ENCODE peak calls at places on chromosome 18, in five cellular contexts. Q is HepG2, L is tibial nerve, R is upper lobe of left lung, H is transverse colon. T is an unnamed sample.

GRCh38 chr18:63544017-63544416 is 1.8 kb downstream of the SERPINB12 start:
- DNase-seq in Q (no peak), L (no peak), R (no peak), H (no peak), T (no peak)

GRCh38 chr18:61413388-61413787 is 80.2 kb downstream of the CDH20 start:
- DNase-seq in Q (no peak), L (no peak), R (no peak), H (no peak), T (no peak)

GRCh38 chr18:48707636-48708296 is 168.9 kb downstream of the CTIF start:
- DNase-seq in Q (no peak), L (no peak), R (no peak), H (no peak), T (no peak)

GRCh38 chr18:55337908-55338521 is 250.0 kb downstream of the TCF4 start:
- DNase-seq in Q (no peak), L (no peak), R (no peak), H (no peak), T (no peak)

GRCh38 chr18:74454279-74454741 is 2.8 kb downstream of the DIPK1C start:
- DNase-seq in Q (no peak), L (no peak), R (no peak), H (no peak), T (no peak)

GRCh38 chr18:79361766-79362522 is 33.8 kb upstream of the NFATC1 start:
- DNase-seq in Q (no peak), L (no peak), R (no peak), H (no peak), T (no peak)

GRCh38 chr18:24475926-24476589 is 15.6 kb downstream of the HRH4 start:
- DNase-seq in Q (no peak), L (no peak), R (no peak), H (no peak), T (no peak)

GRCh38 chr18:9209230-9209629 is 72.6 kb downstream of the ANKRD12 start:
- DNase-seq in Q (no peak), L (no peak), R (no peak), H (no peak), T (no peak)

GRCh38 chr18:292271-292670 is 24.4 kb upstream of the THOC1 start:
- DNase-seq in Q (no peak), L (no peak), R (no peak), H (no peak), T (no peak)

GRCh38 chr18:31565782-31566512 is 25.7 kb upstream of the TTR start:
- DNase-seq in Q (no peak), L (no peak), R (no peak), H (no peak), T (no peak)

GRCh38 chr18:62682396-62682795 is 32.9 kb upstream of the PHLPP1 start:
- DNase-seq in Q (no peak), L (no peak), R (no peak), H (no peak), T (no peak)

GRCh38 chr18:58195278-58195721 is 151.3 kb downstream of the NEDD4L start:
- DNase-seq in Q (no peak), L (no peak), R (peak; percentile 53), H (peak; percentile 64), T (no peak)

GRCh38 chr18:23716516-23716915 is 27.3 kb downstream of the LAMA3 start:
- DNase-seq in Q (no peak), L (no peak), R (no peak), H (no peak), T (no peak)

GRCh38 chr18:22336406-22336805 is 81.3 kb downstream of the CTAGE1 start:
- DNase-seq in Q (no peak), L (no peak), R (no peak), H (no peak), T (no peak)
- H3K27me3 ChIP-seq in Q (peaks cover 1% of the 10 kb centered on the region), L (no peaks in the 10 kb centered on the region), R (no peaks in the 10 kb centered on the region), H (no peaks in the 10 kb centered on the region), T (no peaks in the 10 kb centered on the region)

DNA sequence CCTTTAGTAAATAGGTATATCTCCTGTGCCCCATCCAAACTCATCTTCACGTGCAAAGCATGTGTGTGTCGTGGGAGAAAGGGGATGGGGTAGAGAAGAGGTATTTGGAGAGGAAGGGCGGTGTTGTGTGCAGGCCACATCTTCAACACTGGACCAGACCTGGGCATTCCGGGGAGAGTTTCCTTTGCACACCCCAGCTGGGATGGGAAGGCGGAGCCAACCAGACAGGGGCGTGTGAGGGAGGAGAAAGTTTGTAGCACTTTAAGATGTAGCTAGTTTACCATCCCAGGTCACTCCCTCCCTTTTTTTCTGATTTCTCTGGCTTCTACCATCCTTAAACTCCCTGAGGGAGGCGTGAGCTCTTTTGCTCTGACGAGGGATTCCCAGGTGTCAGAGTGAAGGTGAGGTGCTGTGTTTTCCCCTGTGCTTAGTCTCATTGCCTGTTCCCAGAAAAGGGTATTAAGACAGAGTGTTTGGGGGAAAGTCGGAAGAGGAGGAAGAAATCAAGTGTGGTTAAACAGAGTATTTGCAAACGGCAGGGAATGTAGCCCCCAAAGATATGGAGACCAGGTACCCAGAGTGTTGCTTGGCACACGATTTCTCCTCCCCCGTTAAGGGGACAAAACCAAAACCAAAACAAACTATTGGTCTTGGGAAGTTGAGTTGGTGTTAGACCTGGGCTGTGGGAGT is 1.6 kb downstream of the SETBP1 start:
- DNase-seq in Q (no peak), L (peak; percentile 33), R (no peak), H (peak; percentile 62), T (peak; percentile 66)
- TF ChIP-seq POLR2A in Q (no peak), L (no peak), R (no peak), H (no peak), T (no peak)

GRCh38 chr18:35178260-35178659 is 62.6 kb upstream of the ZNF397 start:
- DNase-seq in Q (no peak), L (no peak), R (no peak), H (no peak), T (no peak)

GRCh38 chr18:35185771-35186170 is 55.1 kb upstream of the ZNF397 start:
- DNase-seq in Q (no peak), L (no peak), R (no peak), H (no peak), T (no peak)

GRCh38 chr18:35183846-35184245 is 57.0 kb upstream of the ZNF397 start:
- DNase-seq in Q (no peak), L (no peak), R (no peak), H (no peak), T (no peak)

GRCh38 chr18:35179906-35180305 is 60.9 kb upstream of the ZNF397 start:
- DNase-seq in Q (no peak), L (no peak), R (no peak), H (no peak), T (no peak)

DNA sequence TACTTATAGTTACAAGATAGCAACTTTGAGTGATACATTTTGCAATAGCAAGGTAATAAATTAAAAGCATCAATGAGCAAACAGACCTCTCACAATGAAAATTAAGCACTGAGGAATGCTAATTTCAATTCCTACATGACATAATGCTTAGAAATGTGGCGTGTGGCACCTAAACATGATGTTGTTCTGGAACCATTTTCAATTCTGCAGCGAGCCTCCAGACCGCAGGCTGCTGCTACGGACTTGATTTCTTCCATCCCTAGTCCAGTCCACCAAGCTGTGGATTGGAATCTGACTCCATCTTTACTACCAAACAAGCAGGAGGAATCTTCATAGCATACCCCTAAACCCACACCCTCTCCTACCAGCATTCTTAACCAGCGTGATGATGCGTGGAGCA is 58.7 kb upstream of the ZNF397 start:
- DNase-seq in Q (no peak), L (no peak), R (no peak), H (no peak), T (no peak)
- H3K27me3 ChIP-seq in Q (peaks cover 1% of the 10 kb centered on the region), L (no peaks in the 10 kb centered on the region), R (no peaks in the 10 kb centered on the region), H (no peaks in the 10 kb centered on the region), T (no peaks in the 10 kb centered on the region)

GRCh38 chr18:47151457-47151856 is 1.2 kb upstream of the HDHD2 start:
- DNase-seq in Q (no peak), L (no peak), R (no peak), H (no peak), T (no peak)

GRCh38 chr18:47149457-47150028 is 757 bp downstream of the HDHD2 start:
- DNase-seq in Q (peak; percentile 24), L (no peak), R (no peak), H (no peak), T (peak; percentile 18)

GRCh38 chr18:47150029-47150823 is at the start of gene HDHD2:
- DNase-seq in Q (peak; percentile 58), L (peak; percentile 57), R (peak; percentile 82), H (peak; percentile 88), T (peak; percentile 89)

GRCh38 chr18:47150824-47151366 is 595 bp upstream of the HDHD2 start:
- DNase-seq in Q (peak; percentile 3), L (no peak), R (peak; percentile 25), H (peak; percentile 15), T (no peak)
- TF ChIP-seq POLR2A in Q (no peak), L (no peak), R (no peak), H (no peak), T (no peak)

GRCh38 chr18:2846638-2847340 is at the start of gene EMILIN2:
- DNase-seq in Q (no peak), L (peak; percentile 61), R (peak; percentile 79), H (peak; percentile 60), T (peak; percentile 76)
- H3K27me3 ChIP-seq in Q (peaks cover 60% of the 10 kb centered on the region), L (peaks cover 27% of the 10 kb centered on the region), R (peaks cover 8% of the 10 kb centered on the region), H (peaks cover 66% of the 10 kb centered on the region), T (no peaks in the 10 kb centered on the region)

DNA sequence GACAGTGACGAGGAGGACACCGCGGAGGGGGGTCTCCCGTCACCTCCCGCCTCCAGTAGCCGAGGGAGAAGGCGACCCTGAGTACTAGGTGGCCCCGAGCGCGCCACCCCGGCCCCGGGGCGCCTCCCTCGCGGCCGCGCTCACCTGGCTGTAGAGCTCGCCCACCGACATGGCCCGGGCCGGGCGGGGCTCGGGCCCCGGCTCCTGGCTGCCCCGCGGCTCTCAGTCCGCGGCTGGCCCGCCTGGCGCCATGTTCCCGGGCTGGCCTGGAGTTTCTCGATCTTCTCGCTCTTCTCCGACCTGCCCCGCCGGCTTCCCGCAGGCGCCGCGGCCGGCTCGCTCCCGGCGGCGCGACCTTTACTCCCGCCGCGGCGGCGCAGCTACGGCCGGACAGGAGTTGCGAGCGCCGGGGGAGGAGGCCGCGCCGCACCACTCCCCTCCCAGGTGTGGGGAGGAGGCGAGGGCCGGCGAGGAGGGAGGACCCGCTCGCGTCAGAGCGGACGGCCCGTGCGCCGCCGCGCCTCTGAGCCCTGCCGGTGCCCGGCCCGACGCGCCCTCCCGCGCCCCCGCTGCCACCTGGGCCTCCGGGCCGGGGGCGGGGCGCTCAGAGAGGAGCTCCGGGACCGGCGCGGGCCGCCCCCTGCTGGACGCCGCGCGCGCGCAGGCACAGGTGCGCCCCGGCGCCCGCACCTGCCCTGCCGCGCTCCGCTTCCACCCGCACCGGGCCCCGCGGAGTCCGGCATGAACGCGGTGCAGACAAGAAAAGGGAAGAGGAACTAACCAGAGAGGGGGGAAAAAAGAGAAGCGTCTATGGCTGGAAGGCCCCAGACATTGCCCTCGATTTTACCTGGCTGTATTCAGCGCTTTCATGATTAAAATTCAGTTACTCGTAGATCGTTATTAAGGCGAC is at the start of gene MYO5B:
- DNase-seq in Q (peak; percentile 63), L (no peak), R (peak; percentile 84), H (peak; percentile 91), T (peak; percentile 72)
- TF ChIP-seq POLR2A in Q (peak; percentile 41), L (no peak), R (peak; percentile 72), H (peak; percentile 84), T (no peak)